ENCODE peak calls at places on chromosomes 5 and 9, in five cellular contexts. Z is tibial artery, Y is mesendoderm, D is SK-N-SH, J is fibroblast of lung. G is an unnamed sample. For H3K27me3, the result is how much of the 10 kb centered on the place peaks cover.

GRCh38 chr5:68288756-68289134 is 73.2 kb downstream of the PIK3R1 start:
- DNase-seq in Z (peak), Y (peak), D (peak), J (no peak), G (peak)

GRCh38 chr5:134140530-134141201 is 26.2 kb downstream of the TCF7 start:
- DNase-seq in Z (peak), Y (peak), D (peak), J (peak), G (peak)

GRCh38 chr9:113564804-113565237 is 101.3 kb downstream of the RGS3 start:
- DNase-seq in Z (peak), Y (peak), D (peak), J (peak), G (peak)

GRCh38 chr5:172591636-172592035 is 49.4 kb upstream of the NEURL1B start:
- DNase-seq in Z (peak), Y (no peak), D (no peak), J (no peak), G (no peak)

GRCh38 chr5:96177303-96177869 is 215.7 kb upstream of the ELL2 start:
- DNase-seq in Z (no peak), Y (no peak), D (peak), J (peak), G (no peak)

GRCh38 chr5:65791721-65792698 is 70.0 kb downstream of the NLN start:
- DNase-seq in Z (no peak), Y (no peak), D (no peak), J (no peak), G (no peak)

GRCh38 chr9:80059979-80060378 is 488.2 kb downstream of the TLE4 start:
- DNase-seq in Z (no peak), Y (no peak), D (no peak), J (no peak), G (no peak)

GRCh38 chr9:89902450-89902849 is 297.6 kb downstream of the GADD45G start:
- DNase-seq in Z (no peak), Y (no peak), D (no peak), J (peak), G (no peak)

GRCh38 chr9:118761016-118761790 is 608.0 kb downstream of the BRINP1 start:
- DNase-seq in Z (no peak), Y (no peak), D (no peak), J (no peak), G (no peak)

GRCh38 chr5:38265546-38266179 is 7.3 kb downstream of the EGFLAM start:
- DNase-seq in Z (no peak), Y (peak), D (peak), J (peak), G (peak)

GRCh38 chr9:114083693-114084092 is 5.6 kb upstream of the AMBP start:
- DNase-seq in Z (no peak), Y (no peak), D (no peak), J (no peak), G (no peak)

GRCh38 chr9:126671983-126672382 is 58.3 kb downstream of the LMX1B start:
- DNase-seq in Z (no peak), Y (no peak), D (no peak), J (no peak), G (no peak)

GRCh38 chr9:126672634-126673284 is 59.0 kb downstream of the LMX1B start:
- DNase-seq in Z (no peak), Y (no peak), D (no peak), J (no peak), G (peak)

GRCh38 chr9:126675147-126675467 is 61.4 kb downstream of the LMX1B start:
- DNase-seq in Z (no peak), Y (no peak), D (no peak), J (no peak), G (peak)

GRCh38 chr9:126674365-126675146 is 60.8 kb downstream of the LMX1B start:
- DNase-seq in Z (no peak), Y (no peak), D (no peak), J (no peak), G (peak)

DNA sequence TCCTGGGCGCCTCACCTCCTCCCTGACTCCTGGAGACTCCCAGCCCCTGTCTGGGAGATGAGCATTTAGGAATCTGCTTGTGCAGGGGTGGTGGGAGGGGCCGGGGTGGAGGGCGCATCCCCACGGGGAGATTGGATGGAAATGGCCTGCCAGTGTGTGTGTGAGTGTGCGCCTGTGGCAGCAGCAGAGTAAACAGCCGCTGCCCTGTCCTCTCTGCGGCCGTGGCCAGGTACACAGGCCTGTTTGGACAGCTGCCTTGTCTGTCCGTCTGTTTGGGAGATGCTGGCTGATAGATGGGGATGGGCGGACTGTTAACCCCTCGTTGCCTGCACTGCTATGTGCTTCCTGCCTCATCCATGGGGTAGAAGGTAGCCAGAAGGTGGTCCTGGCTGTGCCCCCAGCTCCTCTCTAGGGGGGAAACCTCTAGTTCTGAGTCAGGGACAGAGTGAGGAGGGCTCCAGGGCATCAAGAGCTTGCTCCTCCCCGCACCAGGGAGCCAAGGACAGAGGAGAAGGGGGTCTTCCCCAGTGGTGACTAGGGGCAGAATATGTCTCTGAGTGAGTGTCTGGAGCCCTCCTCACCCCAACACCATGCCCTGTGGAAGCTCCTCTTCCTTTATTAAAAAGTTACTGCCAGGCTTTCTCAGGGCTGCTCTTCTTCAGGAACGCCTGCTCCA is 60.1 kb downstream of the LMX1B start:
- DNase-seq in Z (no peak), Y (no peak), D (peak), J (no peak), G (peak)
- H3K4me3 ChIP-seq in Z (no peak), Y (no peak), D (no peak), J (no peak), G (no peak)

GRCh38 chr5:1730487-1730847 is 69.2 kb downstream of the MRPL36 start:
- DNase-seq in Z (no peak), Y (no peak), D (peak), J (no peak), G (no peak)
- H3K27me3 ChIP-seq in Z (under half), Y (under half), D (half or more), J (under half), G (under half)

GRCh38 chr5:147801461-147801860 is 18.9 kb upstream of the JAKMIP2 start:
- DNase-seq in Z (no peak), Y (no peak), D (no peak), J (no peak), G (no peak)

GRCh38 chr5:147803941-147804717 is 21.6 kb upstream of the JAKMIP2 start:
- DNase-seq in Z (no peak), Y (no peak), D (no peak), J (peak), G (no peak)

GRCh38 chr5:147809830-147810666 is 21.4 kb downstream of the SPINK1 start:
- DNase-seq in Z (no peak), Y (peak), D (no peak), J (no peak), G (no peak)

GRCh38 chr5:147805030-147805454 is 22.5 kb upstream of the JAKMIP2 start:
- DNase-seq in Z (no peak), Y (no peak), D (no peak), J (peak), G (no peak)
- H3K4me3 ChIP-seq in Z (no peak), Y (no peak), D (no peak), J (no peak), G (no peak)

GRCh38 chr5:51375084-51375483 is 8.2 kb upstream of the ISL1 start:
- DNase-seq in Z (no peak), Y (no peak), D (no peak), J (no peak), G (no peak)
- H3K27me3 ChIP-seq in Z (under half), Y (under half), D (under half), J (under half), G (half or more)

DNA sequence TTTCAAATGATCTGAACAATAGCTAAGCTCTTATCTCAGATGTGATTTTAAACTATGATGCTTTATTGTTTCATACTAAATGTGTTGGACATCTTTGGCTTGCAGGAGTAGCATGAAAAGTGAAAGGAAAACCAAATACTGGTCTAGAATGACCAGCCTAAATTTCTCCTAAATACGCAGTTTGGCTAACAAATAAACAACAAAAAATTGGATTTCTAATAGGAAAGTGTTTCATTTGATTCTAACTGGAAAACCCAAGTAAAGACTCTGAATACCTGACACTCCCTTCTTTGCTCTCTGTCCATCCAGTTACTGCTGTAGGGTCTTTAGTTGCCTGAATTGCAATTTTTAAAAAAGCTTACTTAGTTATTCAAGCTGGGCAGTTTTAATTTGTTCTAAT is 111.7 kb upstream of the ACOT12 start:
- DNase-seq in Z (no peak), Y (no peak), D (no peak), J (no peak), G (no peak)
- H3K4me3 ChIP-seq in Z (no peak), Y (no peak), D (no peak), J (no peak), G (no peak)

DNA sequence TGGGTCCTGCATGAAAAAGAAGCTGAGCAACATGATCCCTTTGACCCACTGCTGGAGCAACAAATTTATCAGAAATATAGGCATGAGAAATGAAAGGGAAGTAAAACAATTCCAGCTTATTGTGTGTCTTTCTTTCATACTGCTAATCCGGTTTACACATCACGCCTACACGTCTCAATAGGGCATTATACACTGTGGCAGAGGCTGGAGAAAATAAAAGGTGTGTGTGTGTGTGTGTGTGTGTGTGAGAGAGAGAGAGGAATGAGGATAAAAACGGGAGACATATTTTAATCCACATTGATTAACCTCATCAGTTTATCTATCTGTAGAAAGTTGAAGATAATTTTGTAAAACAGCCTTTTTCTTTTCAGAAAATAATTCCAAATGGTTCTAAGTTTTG is 2.4 kb downstream of the PTCH1 start:
- DNase-seq in Z (no peak), Y (no peak), D (no peak), J (no peak), G (no peak)
- H3K27me3 ChIP-seq in Z (under half), Y (under half), D (under half), J (under half), G (half or more)

G was measured in H7.